ENCODE peak calls at places on chromosome 9, in eight cellular contexts. One of them, this sample, is unnamed.

GRCh38 chr9:21919377-21920362 is 74.5 kb downstream of the CDKN2A start:
- DNase-seq in ovary: no peak
- DNase-seq in cardiac muscle cell: no peak
- DNase-seq in neural progenitor cell: no peak
- DNase-seq in stomach: no peak
- DNase-seq in HCT116: peak; percentile 37
- DNase-seq in uterus: no peak
- DNase-seq in tibial artery: no peak
- DNase-seq in this sample: no peak

GRCh38 chr9:130246126-130246525 is 19.4 kb upstream of the HMCN2 start:
- DNase-seq in ovary: no peak
- DNase-seq in neural progenitor cell: no peak
- DNase-seq in HCT116: no peak
- DNase-seq in uterus: no peak
- DNase-seq in tibial artery: peak; percentile 55
- DNase-seq in cardiac muscle cell: no peak
- DNase-seq in stomach: no peak
- DNase-seq in this sample: no peak

GRCh38 chr9:2493106-2493505 is 128.5 kb upstream of the VLDLR start:
- DNase-seq in stomach: no peak
- DNase-seq in ovary: peak; percentile 71
- DNase-seq in neural progenitor cell: no peak
- DNase-seq in HCT116: no peak
- DNase-seq in uterus: peak; percentile 82
- DNase-seq in tibial artery: no peak
- DNase-seq in cardiac muscle cell: no peak
- DNase-seq in this sample: no peak

GRCh38 chr9:99167694-99168093 is 54.0 kb downstream of the ALG2 start:
- DNase-seq in stomach: no peak
- DNase-seq in uterus: no peak
- DNase-seq in cardiac muscle cell: no peak
- DNase-seq in neural progenitor cell: no peak
- DNase-seq in tibial artery: no peak
- DNase-seq in HCT116: no peak
- DNase-seq in ovary: no peak
- DNase-seq in this sample: no peak

GRCh38 chr9:128503870-128504269 is 649 bp upstream of the GLE1 start:
- DNase-seq in cardiac muscle cell: peak; percentile 17
- DNase-seq in uterus: peak; percentile 24
- DNase-seq in tibial artery: peak; percentile 48
- DNase-seq in neural progenitor cell: peak; percentile 18
- DNase-seq in stomach: no peak
- DNase-seq in ovary: peak; percentile 38
- DNase-seq in HCT116: no peak
- DNase-seq in this sample: no peak

GRCh38 chr9:93131599-93132286 is 2.3 kb downstream of the NINJ1 start:
- DNase-seq in uterus: peak; percentile 15
- DNase-seq in cardiac muscle cell: no peak
- DNase-seq in ovary: no peak
- DNase-seq in HCT116: no peak
- DNase-seq in neural progenitor cell: no peak
- DNase-seq in tibial artery: no peak
- DNase-seq in stomach: no peak
- DNase-seq in this sample: no peak

GRCh38 chr9:94867281-94867841 is 140.9 kb downstream of the AOPEP start:
- DNase-seq in cardiac muscle cell: peak; percentile 88
- DNase-seq in tibial artery: peak; percentile 85
- DNase-seq in ovary: peak; percentile 77
- DNase-seq in uterus: peak; percentile 75
- DNase-seq in stomach: peak; percentile 83
- DNase-seq in HCT116: peak; percentile 45
- DNase-seq in neural progenitor cell: peak; percentile 50
- DNase-seq in this sample: peak; percentile 40

GRCh38 chr9:96457266-96457665 is 7.3 kb downstream of the HABP4 start:
- DNase-seq in tibial artery: no peak
- DNase-seq in cardiac muscle cell: no peak
- DNase-seq in HCT116: no peak
- DNase-seq in neural progenitor cell: no peak
- DNase-seq in ovary: no peak
- DNase-seq in stomach: no peak
- DNase-seq in uterus: no peak
- DNase-seq in this sample: no peak

GRCh38 chr9:91163441-91163772 is 198.3 kb downstream of the AUH start:
- DNase-seq in uterus: no peak
- DNase-seq in tibial artery: no peak
- DNase-seq in stomach: no peak
- DNase-seq in neural progenitor cell: no peak
- DNase-seq in HCT116: no peak
- DNase-seq in ovary: no peak
- DNase-seq in cardiac muscle cell: no peak
- DNase-seq in this sample: no peak

GRCh38 chr9:85610074-85610855 is 131.5 kb downstream of the AGTPBP1 start:
- DNase-seq in ovary: peak; percentile 29
- DNase-seq in tibial artery: no peak
- DNase-seq in HCT116: peak; percentile 51
- DNase-seq in stomach: no peak
- DNase-seq in uterus: no peak
- DNase-seq in cardiac muscle cell: peak; percentile 67
- DNase-seq in neural progenitor cell: peak; percentile 76
- DNase-seq in this sample: peak; percentile 75

GRCh38 chr9:114282104-114282485 is 40.8 kb upstream of the ORM1 start:
- DNase-seq in cardiac muscle cell: no peak
- DNase-seq in HCT116: no peak
- DNase-seq in uterus: peak; percentile 8
- DNase-seq in tibial artery: no peak
- DNase-seq in stomach: no peak
- DNase-seq in neural progenitor cell: no peak
- DNase-seq in ovary: no peak
- DNase-seq in this sample: no peak

GRCh38 chr9:12775373-12775962 is 648 bp downstream of the LURAP1L start:
- DNase-seq in HCT116: no peak
- DNase-seq in cardiac muscle cell: peak; percentile 46
- DNase-seq in neural progenitor cell: peak; percentile 64
- DNase-seq in ovary: peak; percentile 20
- DNase-seq in uterus: no peak
- DNase-seq in stomach: no peak
- DNase-seq in tibial artery: no peak
- DNase-seq in this sample: peak; percentile 39

GRCh38 chr9:129945314-129945713 is 97.7 kb downstream of the FNBP1 start:
- DNase-seq in HCT116: no peak
- DNase-seq in tibial artery: no peak
- DNase-seq in neural progenitor cell: no peak
- DNase-seq in cardiac muscle cell: no peak
- DNase-seq in ovary: no peak
- DNase-seq in stomach: no peak
- DNase-seq in uterus: no peak
- DNase-seq in this sample: peak; percentile 48

GRCh38 chr9:91119147-91119546 is 242.6 kb downstream of the AUH start:
- DNase-seq in cardiac muscle cell: no peak
- DNase-seq in ovary: no peak
- DNase-seq in neural progenitor cell: no peak
- DNase-seq in HCT116: no peak
- DNase-seq in uterus: no peak
- DNase-seq in tibial artery: no peak
- DNase-seq in stomach: no peak
- DNase-seq in this sample: peak; percentile 18

GRCh38 chr9:114738581-114739316 is 56.8 kb upstream of the TEX48 start:
- DNase-seq in cardiac muscle cell: peak; percentile 80
- DNase-seq in uterus: peak; percentile 60
- DNase-seq in HCT116: peak; percentile 63
- DNase-seq in stomach: peak; percentile 80
- DNase-seq in ovary: peak; percentile 18
- DNase-seq in tibial artery: peak; percentile 82
- DNase-seq in neural progenitor cell: peak; percentile 77
- DNase-seq in this sample: peak; percentile 82

GRCh38 chr9:4272141-4272540 is 27.7 kb downstream of the GLIS3 start:
- DNase-seq in tibial artery: no peak
- DNase-seq in cardiac muscle cell: no peak
- DNase-seq in ovary: no peak
- DNase-seq in stomach: no peak
- DNase-seq in uterus: no peak
- DNase-seq in neural progenitor cell: no peak
- DNase-seq in HCT116: no peak
- DNase-seq in this sample: no peak
- H3K27ac ChIP-seq in tibial artery: no peak overlapping the region
- H3K27ac ChIP-seq in cardiac muscle cell: no peak overlapping the region
- H3K27ac ChIP-seq in ovary: no peak overlapping the region
- H3K27ac ChIP-seq in stomach: no peak overlapping the region
- H3K27ac ChIP-seq in uterus: no peak overlapping the region
- H3K27ac ChIP-seq in neural progenitor cell: no peak overlapping the region
- H3K27ac ChIP-seq in HCT116: no peak overlapping the region
- H3K27ac ChIP-seq in this sample: no peak overlapping the region

DNA sequence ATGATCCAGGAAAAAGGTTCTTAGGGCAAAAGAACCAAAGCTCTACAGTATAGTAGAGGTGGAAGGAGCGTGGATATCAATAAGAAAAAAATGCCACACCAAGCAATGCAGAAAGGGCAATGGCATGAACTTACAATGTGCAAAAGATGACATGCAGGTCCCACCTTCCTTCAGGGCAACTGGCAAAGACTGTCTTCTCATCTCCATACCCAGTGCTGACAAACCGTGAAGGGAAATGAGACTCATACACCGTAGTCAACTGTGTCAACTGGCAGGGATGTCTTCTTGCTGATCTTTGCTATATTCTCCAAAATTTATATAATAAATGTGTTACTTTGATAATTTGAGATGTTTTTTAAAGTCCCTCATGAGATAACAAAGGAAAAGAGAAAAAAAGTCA is 36.0 kb downstream of the MED27 start:
- DNase-seq in stomach: no peak
- DNase-seq in HCT116: no peak
- DNase-seq in ovary: no peak
- DNase-seq in cardiac muscle cell: no peak
- DNase-seq in uterus: no peak
- DNase-seq in neural progenitor cell: no peak
- DNase-seq in tibial artery: no peak
- DNase-seq in this sample: no peak
- H3K4me1 ChIP-seq in stomach: no peaks in the 10 kb centered on the region
- H3K4me1 ChIP-seq in HCT116: peaks cover 6% of the 10 kb centered on the region
- H3K4me1 ChIP-seq in ovary: no peaks in the 10 kb centered on the region
- H3K4me1 ChIP-seq in cardiac muscle cell: peaks cover 33% of the 10 kb centered on the region
- H3K4me1 ChIP-seq in uterus: no peaks in the 10 kb centered on the region
- H3K4me1 ChIP-seq in neural progenitor cell: no peaks in the 10 kb centered on the region
- H3K4me1 ChIP-seq in tibial artery: no peaks in the 10 kb centered on the region
- H3K4me1 ChIP-seq in this sample: no peaks in the 10 kb centered on the region

GRCh38 chr9:121915304-121915625 is 177.8 kb downstream of the TTLL11 start:
- DNase-seq in cardiac muscle cell: no peak
- DNase-seq in neural progenitor cell: no peak
- DNase-seq in uterus: no peak
- DNase-seq in HCT116: no peak
- DNase-seq in stomach: no peak
- DNase-seq in tibial artery: no peak
- DNase-seq in ovary: no peak
- DNase-seq in this sample: no peak

GRCh38 chr9:121914604-121915303 is 178.4 kb downstream of the TTLL11 start:
- DNase-seq in neural progenitor cell: no peak
- DNase-seq in cardiac muscle cell: no peak
- DNase-seq in uterus: no peak
- DNase-seq in tibial artery: no peak
- DNase-seq in ovary: no peak
- DNase-seq in stomach: no peak
- DNase-seq in HCT116: no peak
- DNase-seq in this sample: peak; percentile 29

GRCh38 chr9:121914017-121914595 is 179.0 kb downstream of the TTLL11 start:
- DNase-seq in tibial artery: no peak
- DNase-seq in ovary: no peak
- DNase-seq in stomach: no peak
- DNase-seq in uterus: no peak
- DNase-seq in HCT116: no peak
- DNase-seq in cardiac muscle cell: no peak
- DNase-seq in neural progenitor cell: no peak
- DNase-seq in this sample: no peak

GRCh38 chr9:121916008-121916407 is 177.1 kb downstream of the TTLL11 start:
- DNase-seq in stomach: no peak
- DNase-seq in ovary: no peak
- DNase-seq in neural progenitor cell: no peak
- DNase-seq in tibial artery: no peak
- DNase-seq in cardiac muscle cell: no peak
- DNase-seq in HCT116: no peak
- DNase-seq in uterus: no peak
- DNase-seq in this sample: no peak

DNA sequence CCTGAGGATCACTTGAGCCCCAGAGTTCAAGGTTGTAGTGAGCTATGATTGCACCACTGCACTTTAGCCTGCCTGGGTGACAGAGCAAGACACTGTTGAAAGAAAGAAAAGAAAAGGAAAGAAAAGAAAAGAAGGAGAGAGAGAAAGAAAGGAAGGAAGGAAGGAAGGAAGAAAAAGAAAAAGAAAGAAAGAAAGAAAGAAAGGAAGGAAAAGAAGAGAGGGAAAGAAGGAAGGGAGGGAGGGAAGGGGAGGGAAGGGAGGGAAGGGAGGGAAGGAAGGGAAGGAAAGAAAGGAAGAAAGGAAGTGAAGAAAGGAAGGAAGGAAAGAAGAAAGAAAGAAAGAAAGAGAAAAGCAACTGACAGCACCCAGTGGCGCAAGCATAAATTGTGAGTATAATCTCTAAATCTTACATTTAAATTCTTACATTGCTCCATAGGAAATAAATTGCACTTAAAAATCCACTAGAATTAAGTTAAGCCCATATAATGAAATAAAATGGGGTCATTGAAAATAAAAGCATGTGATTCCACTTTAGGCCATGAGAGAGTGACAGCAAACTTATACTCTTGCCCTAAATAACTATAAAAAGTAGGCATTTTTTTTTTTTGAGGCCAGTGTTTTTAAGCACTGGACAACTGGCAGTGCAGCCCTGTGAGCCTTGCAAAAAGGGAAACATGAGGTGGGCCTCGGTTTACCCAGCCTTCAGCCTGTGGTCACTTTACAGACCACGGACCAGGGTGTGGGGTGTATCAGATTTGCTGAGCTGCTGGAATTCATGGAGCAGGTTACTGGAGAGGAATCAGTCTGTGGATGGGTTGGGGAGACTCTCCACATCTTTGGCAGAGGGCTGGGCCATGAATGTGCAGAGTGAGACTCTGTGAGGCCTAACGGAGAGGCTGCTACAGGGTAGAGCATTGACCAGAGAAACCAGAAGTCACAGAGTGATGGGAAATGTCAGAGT is 175.5 kb downstream of the TTLL11 start:
- DNase-seq in stomach: no peak
- DNase-seq in HCT116: no peak
- DNase-seq in tibial artery: no peak
- DNase-seq in cardiac muscle cell: no peak
- DNase-seq in ovary: no peak
- DNase-seq in uterus: no peak
- DNase-seq in neural progenitor cell: no peak
- DNase-seq in this sample: no peak
- H3K27ac ChIP-seq in stomach: no peak overlapping the region
- H3K27ac ChIP-seq in HCT116: no peak overlapping the region
- H3K27ac ChIP-seq in tibial artery: no peak overlapping the region
- H3K27ac ChIP-seq in cardiac muscle cell: no peak overlapping the region
- H3K27ac ChIP-seq in ovary: no peak overlapping the region
- H3K27ac ChIP-seq in uterus: no peak overlapping the region
- H3K27ac ChIP-seq in neural progenitor cell: no peak overlapping the region
- H3K27ac ChIP-seq in this sample: no peak overlapping the region

DNA sequence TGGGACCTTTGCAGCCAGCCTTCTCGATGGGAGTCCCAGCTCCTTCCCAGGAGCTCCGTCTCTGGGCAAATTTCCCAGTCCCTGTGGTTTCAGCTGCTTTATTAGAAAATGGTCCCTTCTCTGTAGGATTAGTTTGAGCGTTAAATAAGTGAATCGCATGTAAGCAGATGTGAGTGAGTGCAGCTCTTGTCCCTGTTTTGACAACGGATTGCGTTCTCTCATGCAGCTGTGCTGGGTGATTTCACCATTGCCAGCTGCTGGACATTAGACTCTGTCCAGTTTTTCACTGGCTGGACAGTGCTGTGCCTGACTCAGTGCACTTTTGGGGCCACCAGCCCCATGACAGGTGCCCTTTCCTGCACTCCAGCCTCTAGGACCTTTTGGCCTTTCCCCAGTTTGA is 11.6 kb upstream of the CEL start:
- DNase-seq in uterus: no peak
- DNase-seq in tibial artery: no peak
- DNase-seq in cardiac muscle cell: no peak
- DNase-seq in ovary: no peak
- DNase-seq in HCT116: no peak
- DNase-seq in neural progenitor cell: no peak
- DNase-seq in stomach: no peak
- DNase-seq in this sample: peak; percentile 31
- H3K4me1 ChIP-seq in uterus: no peaks in the 10 kb centered on the region
- H3K4me1 ChIP-seq in tibial artery: peaks cover 9% of the 10 kb centered on the region
- H3K4me1 ChIP-seq in cardiac muscle cell: no peaks in the 10 kb centered on the region
- H3K4me1 ChIP-seq in ovary: peaks cover 2% of the 10 kb centered on the region
- H3K4me1 ChIP-seq in HCT116: no peaks in the 10 kb centered on the region
- H3K4me1 ChIP-seq in neural progenitor cell: no peaks in the 10 kb centered on the region
- H3K4me1 ChIP-seq in stomach: peaks cover 20% of the 10 kb centered on the region
- H3K4me1 ChIP-seq in this sample: no peaks in the 10 kb centered on the region

This sample was measured in A673.